ENCODE peak calls at places on chromosomes 4 and X, in six cellular contexts. L, J, S, R, U and V are unnamed samples.

GRCh38 chr4:149595500-149595899 is 220.1 kb downstream of the IQCM start:
- DNase-seq in L (no peak), J (no peak), S (no peak), R (no peak), U (no peak), V (no peak)

GRCh38 chrX:115602729-115603389 is 41.9 kb downstream of the PLS3 start:
- DNase-seq in L (no peak), J (no peak), S (no peak), R (no peak), U (no peak), V (no peak)

GRCh38 chrX:133401539-133401938 is 13.8 kb downstream of the GPC4 start:
- DNase-seq in L (no peak), J (no peak), S (peak; percentile 24), R (no peak), U (no peak), V (no peak)

GRCh38 chr4:67565284-67565683 is 6.8 kb downstream of the STAP1 start:
- DNase-seq in L (no peak), J (no peak), S (peak; percentile 36), R (no peak), U (peak; percentile 8), V (no peak)

GRCh38 chr4:111064342-111064993 is 441.6 kb upstream of the PITX2 start:
- DNase-seq in L (no peak), J (no peak), S (peak; percentile 75), R (peak; percentile 93), U (peak; percentile 80), V (no peak)

GRCh38 chr4:17376205-17376604 is 135.7 kb downstream of the QDPR start:
- DNase-seq in L (no peak), J (no peak), S (peak; percentile 69), R (no peak), U (no peak), V (no peak)

GRCh38 chr4:84578540-84579409 is 4.2 kb upstream of the CDS1 start:
- DNase-seq in L (peak; percentile 39), J (peak; percentile 61), S (peak; percentile 68), R (peak; percentile 51), U (peak; percentile 21), V (peak; percentile 16)

GRCh38 chr4:10891866-10892265 is 207.3 kb upstream of the CLNK start:
- DNase-seq in L (no peak), J (no peak), S (no peak), R (no peak), U (no peak), V (no peak)

GRCh38 chrX:106670631-106671030 is 55.9 kb upstream of the RNF128 start:
- DNase-seq in L (no peak), J (no peak), S (peak; percentile 23), R (no peak), U (no peak), V (no peak)

GRCh38 chr4:75494563-75494962 is 19.6 kb downstream of the RCHY1 start:
- DNase-seq in L (no peak), J (no peak), S (peak; percentile 91), R (no peak), U (peak; percentile 71), V (no peak)

GRCh38 chrX:54891573-54891972 is 29.1 kb upstream of the TRO start:
- DNase-seq in L (peak; percentile 21), J (peak; percentile 30), S (peak; percentile 38), R (peak; percentile 23), U (peak; percentile 2), V (peak; percentile 4)

GRCh38 chr4:57190651-57191481 is 80.7 kb upstream of the IGFBP7 start:
- DNase-seq in L (peak; percentile 42), J (peak; percentile 59), S (peak; percentile 40), R (peak; percentile 35), U (no peak), V (no peak)

GRCh38 chrX:12580548-12580947 is 210.7 kb upstream of the PRPS2 start:
- DNase-seq in L (no peak), J (no peak), S (no peak), R (no peak), U (no peak), V (no peak)

GRCh38 chr4:37826282-37827029 is at the start of gene PGM2:
- DNase-seq in L (peak; percentile 85), J (peak; percentile 92), S (peak; percentile 77), R (peak; percentile 67), U (no peak), V (peak; percentile 29)

GRCh38 chr4:149765630-149766029 is 50.0 kb downstream of the IQCM start:
- DNase-seq in L (no peak), J (no peak), S (peak; percentile 80), R (peak; percentile 18), U (no peak), V (no peak)

DNA sequence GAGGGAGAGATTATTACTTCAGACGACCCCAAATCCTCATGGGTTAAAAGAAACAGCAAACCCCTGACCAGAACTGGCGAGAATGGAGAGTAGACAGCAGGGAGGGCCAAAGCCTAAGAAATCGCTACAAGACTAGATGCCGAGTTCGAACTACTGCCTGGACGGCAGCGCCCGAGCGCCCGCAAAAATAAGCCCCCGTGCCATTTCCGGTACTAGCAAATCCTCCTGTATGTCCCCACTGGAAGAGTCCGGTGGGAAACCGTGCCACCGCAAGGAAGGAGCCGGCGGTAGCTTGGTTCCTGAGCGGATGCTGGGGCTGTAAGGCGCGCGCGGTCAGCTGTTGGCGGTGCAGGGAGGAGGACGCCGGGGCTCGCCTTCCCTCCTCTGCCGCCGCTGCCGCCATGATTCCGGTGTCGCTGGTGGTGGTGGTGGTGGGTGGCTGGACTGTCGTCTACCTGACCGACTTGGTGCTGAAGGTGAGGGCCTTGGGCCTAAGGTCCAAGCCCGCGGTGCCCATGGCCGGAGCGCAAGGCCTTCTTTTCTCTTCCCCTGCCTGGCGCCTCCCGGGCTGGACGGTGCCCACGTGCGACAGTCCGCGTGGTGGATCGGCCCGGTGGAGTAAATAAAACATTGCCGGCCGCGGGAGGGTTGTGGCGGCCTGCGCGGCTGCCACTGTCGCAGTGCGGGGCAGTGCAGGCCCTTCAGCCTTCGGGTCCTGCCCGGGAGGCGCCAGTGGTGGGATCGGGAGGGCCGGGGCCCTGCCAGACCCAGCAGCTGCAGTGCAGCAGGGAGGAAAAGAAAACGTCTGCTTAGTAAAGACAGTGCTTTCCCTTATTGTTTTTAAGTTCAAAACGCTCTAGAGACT is at the start of gene MBTPS2:
- DNase-seq in L (peak; percentile 84), J (peak; percentile 79), S (peak; percentile 89), R (peak; percentile 73), U (peak; percentile 70), V (peak; percentile 81)
- TF ChIP-seq CTCF in L (no peak), J (no peak), S (peak; percentile 2), R (no peak), U (peak; percentile 27), V (peak; percentile 26)

GRCh38 chr4:94171616-94172015 is 36.0 kb upstream of the SMARCAD1 start:
- DNase-seq in L (no peak), J (no peak), S (peak; percentile 4), R (no peak), U (no peak), V (no peak)
- TF ChIP-seq CTCF in L (no peak), J (peak; percentile 23), S (peak; percentile 42), R (peak; percentile 73), U (peak; percentile 26), V (peak; percentile 14)

DNA sequence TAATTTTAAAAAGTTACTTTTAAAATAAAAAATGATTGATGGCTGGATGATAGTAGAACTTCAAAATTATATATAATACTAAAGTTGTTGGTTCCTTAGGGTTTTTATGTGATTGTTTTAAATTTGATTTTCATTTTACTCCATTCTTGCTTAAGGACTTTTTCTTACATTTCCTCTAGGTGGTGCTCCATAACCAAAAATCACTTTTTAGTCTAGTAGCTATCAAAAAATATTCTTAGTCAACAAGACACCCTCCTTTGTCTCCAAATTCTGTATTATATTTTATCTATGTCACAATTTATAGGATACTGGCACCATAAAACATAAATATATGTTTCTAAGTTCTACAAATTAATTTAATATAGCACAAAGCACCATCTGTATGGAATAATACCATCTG is 67.2 kb upstream of the BRWD3 start:
- DNase-seq in L (no peak), J (peak; percentile 12), S (peak; percentile 58), R (peak; percentile 13), U (peak; percentile 16), V (no peak)
- TF ChIP-seq CTCF in L (no peak), J (peak; percentile 22), S (peak; percentile 50), R (peak; percentile 40), U (peak; percentile 38), V (peak; percentile 40)

DNA sequence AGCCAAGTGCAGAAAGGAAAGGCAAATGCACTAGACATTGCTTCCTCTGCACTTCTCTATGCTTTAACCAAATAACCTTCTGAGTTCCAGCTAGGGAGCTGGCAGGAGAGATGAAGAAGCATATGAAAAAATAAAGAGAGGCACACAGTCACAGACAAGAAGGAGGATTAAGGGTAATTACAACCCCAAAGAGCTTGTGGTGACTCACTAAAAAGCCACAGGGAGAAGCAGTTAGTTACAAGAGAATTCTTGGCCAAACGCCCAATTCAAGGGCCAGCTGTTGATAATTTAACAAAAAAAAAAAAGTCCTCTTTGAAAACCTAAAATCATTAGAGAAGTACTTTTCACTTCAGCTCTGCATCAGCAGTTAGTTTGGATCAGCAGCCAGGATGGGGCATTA is 478.0 kb downstream of the KCNIP4 start:
- DNase-seq in L (peak; percentile 18), J (no peak), S (peak; percentile 80), R (no peak), U (peak; percentile 33), V (peak; percentile 28)
- TF ChIP-seq CTCF in L (no peak), J (no peak), S (no peak), R (no peak), U (no peak), V (no peak)